ENCODE peak calls at places on chromosomes 16 and 17, in five cellular contexts. V is IMR-90, J is A549, H is sigmoid colon, F is HCT116. N is an unnamed sample.

GRCh38 chr17:62456016-62456415 is 22.6 kb upstream of the TLK2 start:
- DNase-seq in V (no peak), J (no peak), H (no peak), F (no peak), N (no peak)

GRCh38 chr17:43018008-43018853 is 4.0 kb downstream of the VAT1 start:
- DNase-seq in V (no peak), J (no peak), H (no peak), F (no peak), N (no peak)

GRCh38 chr16:31363721-31364120 is 8.7 kb downstream of the ITGAX start:
- DNase-seq in V (no peak), J (no peak), H (no peak), F (no peak), N (no peak)

GRCh38 chr16:85935957-85936760 is 37.2 kb downstream of the IRF8 start:
- DNase-seq in V (no peak), J (no peak), H (no peak), F (no peak), N (no peak)

GRCh38 chr17:58330997-58331814 is 2.6 kb upstream of the TSPOAP1 start:
- DNase-seq in V (no peak), J (no peak), H (no peak), F (no peak), N (peak)

GRCh38 chr16:56278196-56278855 is 87.0 kb downstream of the GNAO1 start:
- DNase-seq in V (no peak), J (no peak), H (no peak), F (no peak), N (no peak)

GRCh38 chr16:73058221-73058615 is 10.3 kb upstream of the ZFHX3 start:
- DNase-seq in V (no peak), J (no peak), H (no peak), F (no peak), N (no peak)

GRCh38 chr17:14791221-14791620 is 473.9 kb downstream of the PMP22 start:
- DNase-seq in V (peak), J (no peak), H (no peak), F (no peak), N (no peak)

GRCh38 chr16:65975049-65975708 is 391.3 kb upstream of the CDH5 start:
- DNase-seq in V (peak), J (no peak), H (no peak), F (peak), N (no peak)

GRCh38 chr17:28953444-28954118 is 2.3 kb upstream of the PHF12 start:
- DNase-seq in V (peak), J (peak), H (peak), F (peak), N (peak)

DNA sequence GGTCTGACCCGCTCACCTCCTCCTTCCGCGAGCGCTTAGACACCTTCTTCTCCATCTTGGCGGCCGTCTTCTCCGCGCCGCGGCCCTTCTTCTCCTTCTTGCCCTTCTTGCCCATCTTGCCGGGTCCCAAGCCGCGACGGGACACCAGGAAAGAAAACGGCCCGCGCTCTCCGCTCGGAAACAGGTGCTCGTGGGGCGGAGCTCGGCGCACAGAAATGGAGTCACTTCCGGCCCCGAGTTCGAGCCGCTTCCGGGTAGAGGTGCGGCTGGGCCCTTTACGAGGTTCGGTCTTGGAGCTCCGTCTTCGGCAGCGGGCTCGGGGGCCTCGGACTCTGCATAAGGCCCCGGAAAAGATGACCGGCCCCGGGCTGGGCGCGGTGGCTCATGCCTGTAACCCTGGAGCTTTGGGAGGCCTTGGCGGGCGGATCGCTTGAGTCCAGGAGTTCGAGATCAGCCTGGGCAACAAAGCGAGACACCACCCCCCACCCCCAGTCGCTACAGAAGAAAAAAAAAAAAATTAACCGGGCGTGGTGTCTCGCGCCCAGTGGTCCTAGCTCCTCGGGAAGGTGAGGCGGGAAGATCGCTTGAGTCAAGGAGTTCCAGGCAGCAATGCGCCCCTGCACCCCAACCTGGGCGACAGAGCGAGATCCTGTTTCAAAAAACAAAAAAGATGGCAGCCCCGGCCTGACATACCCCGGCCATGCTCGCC is at the start of gene KLHDC4:
- DNase-seq in V (peak), J (peak), H (peak), F (peak), N (peak)
- TF ChIP-seq POLR2A in V (peak), J (peak), H (peak), F (peak), N (peak)

GRCh38 chr17:50955160-50955559 is 89.0 kb upstream of the TOB1 start:
- DNase-seq in V (no peak), J (no peak), H (no peak), F (no peak), N (no peak)

GRCh38 chr17:50956750-50957523 is 90.8 kb upstream of the TOB1 start:
- DNase-seq in V (peak), J (peak), H (peak), F (peak), N (peak)

GRCh38 chr17:50955667-50956120 is 89.5 kb upstream of the TOB1 start:
- DNase-seq in V (no peak), J (no peak), H (no peak), F (no peak), N (no peak)

GRCh38 chr17:50957600-50958575 is 91.7 kb upstream of the TOB1 start:
- DNase-seq in V (no peak), J (no peak), H (no peak), F (no peak), N (no peak)

DNA sequence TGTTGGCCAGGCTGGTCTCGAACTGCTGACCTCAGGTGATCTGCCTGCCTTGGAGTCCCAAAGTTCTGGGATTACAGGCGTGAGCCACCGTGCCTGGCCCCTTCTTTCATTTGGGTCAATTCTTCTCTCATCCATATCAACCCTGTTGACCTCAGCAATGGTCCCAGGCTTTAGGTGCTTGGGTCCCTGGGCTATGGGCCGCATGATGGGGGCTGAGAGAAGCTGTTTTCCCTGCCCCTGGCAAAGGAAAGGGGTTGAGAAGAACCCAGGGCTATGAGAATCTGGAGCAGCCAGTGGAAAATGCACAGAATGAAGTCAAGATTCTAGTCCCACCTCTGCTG is 90.2 kb upstream of the TOB1 start:
- DNase-seq in V (no peak), J (no peak), H (no peak), F (no peak), N (no peak)
- H3K27ac ChIP-seq in V (no peak), J (peak), H (peak), F (no peak), N (no peak)

GRCh38 chr17:81865733-81866439 is 5.3 kb downstream of the ARHGDIA start:
- DNase-seq in V (no peak), J (no peak), H (no peak), F (no peak), N (peak)
- TF ChIP-seq POLR2A in V (peak), J (no peak), H (no peak), F (no peak), N (no peak)

GRCh38 chr16:89062389-89063345 is 31.0 kb upstream of the ACSF3 start:
- DNase-seq in V (no peak), J (no peak), H (no peak), F (no peak), N (no peak)

GRCh38 chr16:89065445-89065795 is 28.2 kb upstream of the ACSF3 start:
- DNase-seq in V (no peak), J (no peak), H (no peak), F (no peak), N (no peak)

GRCh38 chr16:89063768-89064320 is 29.8 kb upstream of the ACSF3 start:
- DNase-seq in V (no peak), J (no peak), H (no peak), F (no peak), N (no peak)

GRCh38 chr16:89066746-89067145 is 26.9 kb upstream of the ACSF3 start:
- DNase-seq in V (no peak), J (no peak), H (no peak), F (no peak), N (no peak)

DNA sequence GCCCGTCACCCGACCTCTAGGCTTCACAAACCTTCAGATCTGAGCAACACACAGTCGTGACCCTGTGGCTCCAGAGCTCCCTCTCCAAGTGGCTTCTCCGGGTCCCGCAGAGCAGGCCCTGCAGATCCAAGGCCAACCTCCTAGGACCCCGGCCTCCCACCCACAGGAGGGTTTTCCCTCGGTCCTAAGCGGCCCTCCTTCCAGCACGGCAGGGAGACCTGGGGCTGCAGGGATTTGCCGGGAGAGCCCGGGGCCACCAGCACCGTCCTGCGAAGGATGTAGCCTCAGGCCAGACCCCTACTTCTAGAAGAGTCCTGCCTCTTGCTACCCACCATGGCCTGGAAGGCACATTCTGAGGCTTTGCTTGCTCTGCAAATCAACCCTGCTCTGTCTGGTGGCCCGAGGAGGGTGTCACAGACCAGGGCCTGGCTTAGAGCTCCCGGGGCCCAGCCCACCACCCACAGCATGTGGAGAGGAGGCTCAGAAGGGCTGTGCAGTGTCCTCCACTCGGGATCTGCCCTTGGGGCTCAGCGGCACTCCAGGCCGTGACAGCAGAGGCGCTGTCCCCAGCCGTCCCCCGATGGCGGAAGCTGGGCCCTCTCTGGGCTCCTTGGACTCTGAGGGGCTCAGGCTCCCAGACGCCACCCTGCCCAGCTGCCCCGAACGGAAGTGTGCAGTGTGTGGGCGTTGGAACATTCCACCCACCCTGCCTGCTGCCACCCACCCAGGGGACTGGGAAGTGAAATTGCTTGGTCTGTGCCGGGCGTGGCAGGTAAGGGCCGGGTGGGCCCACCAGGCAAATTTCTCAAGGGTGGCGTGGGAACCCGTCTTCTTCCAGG is 28.8 kb upstream of the ACSF3 start:
- DNase-seq in V (no peak), J (no peak), H (no peak), F (no peak), N (no peak)
- H3K27ac ChIP-seq in V (no peak), J (no peak), H (no peak), F (no peak), N (no peak)

GRCh38 chr16:75244844-75245758 is 6.3 kb downstream of the BCAR1 start:
- DNase-seq in V (peak), J (peak), H (peak), F (no peak), N (peak)
- TF ChIP-seq POLR2A in V (peak), J (peak), H (no peak), F (no peak), N (no peak)

GRCh38 chr16:19706846-19707245 is 11.2 kb downstream of the KNOP1 start:
- DNase-seq in V (no peak), J (no peak), H (peak), F (no peak), N (no peak)
- H3K27ac ChIP-seq in V (no peak), J (no peak), H (no peak), F (no peak), N (no peak)

GRCh38 chr16:30075503-30076275 is at the start of gene PPP4C:
- DNase-seq in V (peak), J (peak), H (peak), F (peak), N (peak)
- TF ChIP-seq POLR2A in V (peak), J (peak), H (peak), F (peak), N (no peak)

GRCh38 chr16:17469742-17470001 is 1.1 kb downstream of the XYLT1 start:
- DNase-seq in V (no peak), J (no peak), H (no peak), F (no peak), N (no peak)
- H3K27ac ChIP-seq in V (peak), J (peak), H (peak), F (no peak), N (peak)

GRCh38 chr17:78341559-78342437 is 18.1 kb downstream of the SOCS3 start:
- DNase-seq in V (peak), J (peak), H (peak), F (no peak), N (peak)
- TF ChIP-seq POLR2A in V (no peak), J (peak), H (no peak), F (no peak), N (no peak)

N was measured in testis.